ENCODE peak calls at places on chromosomes 11 and 22, in four cellular contexts. L is LNCaP clone FGC, T is vagina, Q is cardiac fibroblast. A is an unnamed sample.

GRCh38 chr11:86747801-86748200 is 52.5 kb upstream of the PRSS23 start:
- DNase-seq in L (no peak), T (no peak), Q (no peak), A (no peak)

GRCh38 chr11:69369210-69369609 is 75.3 kb downstream of the MYEOV start:
- DNase-seq in L (no peak), T (no peak), Q (no peak), A (no peak)

GRCh38 chr11:12755510-12755909 is 81.3 kb downstream of the TEAD1 start:
- DNase-seq in L (no peak), T (no peak), Q (no peak), A (peak; percentile 38)

GRCh38 chr22:46891382-46891951 is 129.0 kb downstream of the TBC1D22A start:
- DNase-seq in L (no peak), T (no peak), Q (no peak), A (no peak)

GRCh38 chr11:32184057-32185055 is 93.5 kb downstream of the RCN1 start:
- DNase-seq in L (no peak), T (no peak), Q (no peak), A (no peak)

GRCh38 chr11:70433966-70434812 is 35.9 kb downstream of the CTTN start:
- DNase-seq in L (no peak), T (no peak), Q (no peak), A (no peak)

GRCh38 chr11:65663634-65664200 is 1.0 kb upstream of the RELA start:
- DNase-seq in L (no peak), T (no peak), Q (peak; percentile 79), A (peak; percentile 46)

GRCh38 chr11:26820739-26821138 is 98.9 kb upstream of the SLC5A12 start:
- DNase-seq in L (no peak), T (no peak), Q (peak; percentile 91), A (peak; percentile 65)

GRCh38 chr11:111361082-111361801 is 17.8 kb downstream of the POU2AF1 start:
- DNase-seq in L (no peak), T (no peak), Q (no peak), A (peak; percentile 58)

GRCh38 chr11:91495837-91496236 is 728.8 kb upstream of the FAT3 start:
- DNase-seq in L (no peak), T (no peak), Q (no peak), A (no peak)

GRCh38 chr11:65415499-65416340 is 6.9 kb upstream of the NEAT1 start:
- DNase-seq in L (no peak), T (peak; percentile 85), Q (no peak), A (no peak)

GRCh38 chr11:125402436-125402835 is 93.6 kb downstream of the FEZ1 start:
- DNase-seq in L (no peak), T (no peak), Q (peak; percentile 41), A (peak; percentile 24)

GRCh38 chr22:41526802-41527799 is 17.2 kb downstream of the POLR3H start:
- DNase-seq in L (no peak), T (no peak), Q (peak; percentile 43), A (peak; percentile 43)

GRCh38 chr11:6586434-6587359 is 16.7 kb downstream of the RRP8 start:
- DNase-seq in L (no peak), T (no peak), Q (peak; percentile 53), A (no peak)

GRCh38 chr22:48860557-48860956 is 967.1 kb downstream of the BRD1 start:
- DNase-seq in L (no peak), T (no peak), Q (no peak), A (no peak)

GRCh38 chr22:33722817-33723216 is 197.5 kb downstream of the LARGE1 start:
- DNase-seq in L (no peak), T (no peak), Q (no peak), A (no peak)

GRCh38 chr11:91686700-91687099 is 537.9 kb upstream of the FAT3 start:
- DNase-seq in L (peak; percentile 2), T (no peak), Q (no peak), A (no peak)

GRCh38 chr22:21816787-21817496 is 50.5 kb downstream of the MAPK1 start:
- DNase-seq in L (no peak), T (no peak), Q (peak; percentile 96), A (peak; percentile 93)

GRCh38 chr11:120182790-120183491 is 27.9 kb upstream of the OAF start:
- DNase-seq in L (no peak), T (peak; percentile 82), Q (peak; percentile 37), A (peak; percentile 27)

GRCh38 chr11:99241059-99241458 is 220.3 kb downstream of the CNTN5 start:
- DNase-seq in L (no peak), T (no peak), Q (no peak), A (no peak)

GRCh38 chr22:46415816-46416536 is 80.5 kb downstream of the TRMU start:
- DNase-seq in L (no peak), T (no peak), Q (no peak), A (no peak)

GRCh38 chr11:45927332-45927683 is 4.9 kb downstream of the LARGE2 start:
- DNase-seq in L (no peak), T (no peak), Q (no peak), A (no peak)

GRCh38 chr11:18235394-18235926 is 1.1 kb downstream of the SAA4 start:
- DNase-seq in L (no peak), T (no peak), Q (no peak), A (no peak)

GRCh38 chr11:4979021-4979420 is 15.6 kb upstream of the OR51L1 start:
- DNase-seq in L (no peak), T (no peak), Q (peak; percentile 8), A (no peak)

GRCh38 chr11:8251767-8252295 is 11.8 kb downstream of the LMO1 start:
- DNase-seq in L (no peak), T (no peak), Q (no peak), A (no peak)

GRCh38 chr11:75383246-75383645 is 16.1 kb upstream of the RPS3 start:
- DNase-seq in L (no peak), T (no peak), Q (no peak), A (no peak)

GRCh38 chr11:58192229-58192628 is 3.4 kb downstream of the OR9Q2 start:
- DNase-seq in L (no peak), T (no peak), Q (no peak), A (peak; percentile 6)

GRCh38 chr22:21873619-21874018 is 6.2 kb upstream of the MAPK1 start:
- DNase-seq in L (no peak), T (no peak), Q (no peak), A (no peak)

GRCh38 chr22:24559471-24559870 is 3.7 kb downstream of the SNRPD3 start:
- DNase-seq in L (no peak), T (no peak), Q (no peak), A (no peak)

GRCh38 chr11:57781529-57781943 is 19.9 kb downstream of the CTNND1 start:
- DNase-seq in L (peak; percentile 91), T (no peak), Q (peak; percentile 45), A (peak; percentile 90)

GRCh38 chr11:104060004-104060403 is 23.6 kb downstream of the DDI1 start:
- DNase-seq in L (no peak), T (no peak), Q (no peak), A (peak; percentile 59)

GRCh38 chr11:84313830-84314359 is 1027.7 kb upstream of the CCDC90B start:
- DNase-seq in L (no peak), T (no peak), Q (no peak), A (no peak)

GRCh38 chr22:28025866-28026575 is 107.0 kb upstream of the PITPNB start:
- DNase-seq in L (no peak), T (no peak), Q (no peak), A (no peak)

GRCh38 chr11:39668640-39669039 is 1790.8 kb downstream of the LRRC4C start:
- DNase-seq in L (no peak), T (no peak), Q (no peak), A (no peak)

GRCh38 chr22:37169412-37169811 is 18.6 kb downstream of the C1QTNF6 start:
- DNase-seq in L (no peak), T (no peak), Q (no peak), A (no peak)

GRCh38 chr11:76798202-76798581 is 15.0 kb downstream of the TSKU start:
- DNase-seq in L (no peak), T (peak; percentile 95), Q (no peak), A (no peak)

GRCh38 chr11:126311464-126312291 is 7.8 kb downstream of the DCPS start:
- DNase-seq in L (no peak), T (no peak), Q (no peak), A (no peak)

GRCh38 chr11:64206457-64207246 is at the start of gene FERMT3:
- DNase-seq in L (no peak), T (no peak), Q (no peak), A (no peak)
- H3K4me3 ChIP-seq in L (no peak within 1 kb of the TSS), T (peak within 1 kb of the TSS; percentile 27), Q (no peak within 1 kb of the TSS), A (no peak within 1 kb of the TSS)

GRCh38 chr11:61295596-61295926 is 445 bp upstream of the VWCE start:
- DNase-seq in L (no peak), T (no peak), Q (no peak), A (no peak)
- TF ChIP-seq CTCF in L (no peak), T (no peak), Q (no peak), A (no peak)

DNA sequence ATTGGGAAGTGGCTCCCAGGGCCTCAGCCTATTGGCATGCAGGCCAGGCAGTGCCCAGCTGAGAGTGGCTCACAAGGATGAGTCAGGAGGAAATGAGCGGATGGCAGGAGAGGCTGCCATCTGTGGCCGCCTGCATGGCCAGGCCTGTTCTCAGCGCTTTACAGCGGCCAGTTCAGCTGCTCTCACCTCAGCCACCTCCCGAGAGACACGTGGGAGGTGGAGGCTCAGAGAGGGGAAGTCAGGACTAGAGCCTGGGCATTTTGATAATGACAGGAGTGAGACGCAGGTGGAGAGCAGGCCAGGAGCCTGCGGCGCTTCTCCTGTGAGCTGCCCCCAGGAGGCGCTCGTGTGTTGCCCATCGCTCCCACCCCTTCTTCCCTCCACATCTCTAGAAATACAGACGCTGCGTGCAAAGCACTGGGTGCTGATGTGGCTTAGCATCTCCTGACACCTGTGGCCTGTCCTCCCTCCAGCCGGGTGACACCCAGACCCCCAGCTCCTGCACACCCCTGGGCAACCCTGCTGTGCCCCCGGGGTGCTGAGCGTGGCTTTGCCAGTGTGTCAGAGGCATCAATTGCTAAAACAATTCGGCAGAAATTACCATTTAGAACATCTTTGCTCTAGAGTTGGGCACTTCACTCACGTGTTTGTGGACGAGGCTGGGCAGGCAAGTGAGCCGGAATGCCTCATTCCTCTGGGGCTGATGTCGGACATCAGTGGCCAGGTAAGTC is 21.4 kb upstream of the PANX2 start:
- DNase-seq in L (peak; percentile 45), T (no peak), Q (peak; percentile 56), A (peak; percentile 96)
- H3K4me3 ChIP-seq in L (no peak overlapping the region), T (no peak overlapping the region), Q (no peak overlapping the region), A (no peak overlapping the region)

DNA sequence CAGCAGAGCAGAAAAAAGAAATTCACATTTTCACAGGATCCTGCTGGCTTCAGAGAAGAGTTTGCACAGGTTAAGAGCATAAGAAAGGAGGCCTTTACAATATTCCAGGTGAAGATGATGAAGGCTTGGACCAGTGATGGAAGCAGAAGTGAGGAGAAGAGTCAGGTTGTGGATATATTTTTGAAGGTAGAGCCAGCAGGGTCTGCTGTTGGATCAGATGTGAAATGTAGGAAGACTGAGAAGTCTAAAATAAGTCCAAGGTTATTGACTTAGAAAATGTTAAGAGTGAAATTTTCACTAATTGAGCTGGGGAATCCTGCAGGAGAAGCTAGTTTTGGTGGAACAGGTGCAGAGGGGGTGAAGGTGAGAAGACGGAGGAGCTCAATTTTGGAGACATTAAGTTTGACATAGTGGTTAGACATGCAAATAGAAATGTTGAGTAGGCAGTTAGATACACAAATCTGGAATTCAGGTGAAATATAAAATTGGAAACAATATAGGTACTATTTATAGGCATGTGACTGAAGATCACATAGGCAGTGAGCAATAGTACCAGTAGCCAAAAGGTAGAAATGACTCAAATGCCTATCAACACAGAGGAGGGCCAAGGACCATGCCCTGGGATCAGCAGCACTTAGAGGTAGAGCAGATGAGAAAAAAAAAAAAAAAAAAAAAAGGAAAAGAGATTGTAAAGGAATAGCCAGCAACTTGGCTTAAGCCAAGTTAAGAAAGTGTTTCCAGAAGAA is 252.0 kb downstream of the AASDHPPT start:
- DNase-seq in L (no peak), T (no peak), Q (no peak), A (no peak)
- TF ChIP-seq CTCF in L (no peak), T (no peak), Q (no peak), A (no peak)

A was measured in epithelial cell of esophagus.